ENCODE peak calls at places on chromosomes 4 and X, in five cellular contexts. S is tibial nerve, W is A549, L is ovary, H is stomach. P is an unnamed sample.

GRCh38 chr4:1595789-1596325 is 88.3 kb downstream of the FAM53A start:
- DNase-seq in H (no peak), S (no peak), L (no peak), W (no peak), P (no peak)

GRCh38 chrX:73206366-73206765 is 8.3 kb downstream of the NAP1L2 start:
- DNase-seq in H (no peak), L (no peak), W (no peak), S (no peak), P (no peak)

GRCh38 chr4:110518889-110519490 is 43.0 kb downstream of the ENPEP start:
- DNase-seq in W (peak), S (no peak), L (no peak), H (no peak), P (no peak)

GRCh38 chrX:46152756-46153155 is 392.5 kb downstream of the ZNF674 start:
- DNase-seq in H (no peak), L (no peak), W (no peak), S (no peak), P (no peak)

GRCh38 chr4:152094851-152095700 is 334.3 kb upstream of the GATB start:
- DNase-seq in S (no peak), H (no peak), L (no peak), W (no peak), P (no peak)

GRCh38 chr4:73021634-73022033 is 47.9 kb downstream of the COX18 start:
- DNase-seq in W (peak), S (no peak), L (no peak), H (no peak), P (no peak)

GRCh38 chr4:89110986-89111832 is at the start of gene TIGD2:
- DNase-seq in H (peak), L (peak), W (peak), S (peak), P (peak)

GRCh38 chr4:67558493-67558892 is at the start of gene STAP1:
- DNase-seq in H (no peak), L (no peak), W (no peak), S (no peak), P (no peak)

GRCh38 chr4:112058433-112058832 is 86.8 kb upstream of the FAM241A start:
- DNase-seq in S (no peak), H (no peak), L (no peak), W (no peak), P (peak)

GRCh38 chr4:142960134-142960533 is 114.0 kb upstream of the INPP4B start:
- DNase-seq in H (no peak), S (no peak), L (no peak), W (no peak), P (no peak)

GRCh38 chr4:73803213-73803612 is 33.3 kb upstream of the CXCL6 start:
- DNase-seq in H (no peak), S (no peak), L (no peak), W (no peak), P (no peak)

GRCh38 chrX:22141061-22141460 is 108.9 kb downstream of the PHEX start:
- DNase-seq in H (no peak), L (no peak), S (no peak), W (no peak), P (no peak)

GRCh38 chrX:68989865-68990606 is 161.2 kb downstream of the EFNB1 start:
- DNase-seq in L (no peak), H (peak), S (no peak), W (no peak), P (no peak)

GRCh38 chr4:73902038-73902637 is 32.9 kb downstream of the CXCL1 start:
- DNase-seq in S (no peak), H (no peak), W (no peak), L (no peak), P (no peak)

GRCh38 chr4:2071912-2072867 is 13.1 kb downstream of the NAT8L start:
- DNase-seq in L (no peak), S (no peak), H (no peak), W (no peak), P (no peak)

GRCh38 chr4:16256343-16256742 is 30.1 kb upstream of the TAPT1 start:
- DNase-seq in H (no peak), S (no peak), W (no peak), L (no peak), P (no peak)

GRCh38 chr4:133178960-133179359 is 29.9 kb downstream of the PCDH10 start:
- DNase-seq in S (no peak), W (no peak), L (no peak), H (no peak), P (no peak)
- H3K27ac ChIP-seq in S (no peak), W (no peak), L (peak), H (no peak), P (no peak)

GRCh38 chr4:145177906-145178538 is 2.4 kb downstream of the OTUD4 start:
- DNase-seq in W (peak), S (no peak), L (no peak), H (no peak), P (no peak)

GRCh38 chr4:145180298-145181090 is at the start of gene OTUD4:
- DNase-seq in S (peak), W (peak), H (peak), L (peak), P (peak)

GRCh38 chr4:145179201-145179860 is 1.1 kb downstream of the OTUD4 start:
- DNase-seq in L (peak), H (peak), S (peak), W (peak), P (no peak)

GRCh38 chr4:145177511-145177905 is 2.9 kb downstream of the OTUD4 start:
- DNase-seq in W (no peak), S (no peak), L (no peak), H (no peak), P (no peak)

DNA sequence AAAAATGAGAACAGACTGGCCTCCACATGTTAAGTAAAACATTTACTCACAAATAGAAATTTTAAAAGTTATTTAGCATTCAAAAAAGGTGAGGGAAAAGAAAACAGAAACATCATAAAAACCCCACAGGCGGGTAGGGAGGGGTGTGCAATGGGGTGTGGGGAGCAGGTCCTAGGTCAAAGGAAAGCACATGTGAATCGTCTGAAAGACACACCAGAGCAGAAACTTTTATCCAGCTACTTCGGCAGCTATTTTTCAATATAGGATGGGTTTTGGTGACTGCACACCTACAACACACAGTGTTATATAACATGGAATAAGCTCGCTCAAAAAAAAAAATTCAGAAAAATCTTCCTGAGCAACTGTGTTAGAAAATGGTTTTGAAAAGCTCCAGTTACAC is 1.6 kb downstream of the OTUD4 start:
- DNase-seq in H (no peak), W (no peak), L (no peak), S (no peak), P (no peak)
- H3K27ac ChIP-seq in H (peak), W (peak), L (peak), S (peak), P (peak)

DNA sequence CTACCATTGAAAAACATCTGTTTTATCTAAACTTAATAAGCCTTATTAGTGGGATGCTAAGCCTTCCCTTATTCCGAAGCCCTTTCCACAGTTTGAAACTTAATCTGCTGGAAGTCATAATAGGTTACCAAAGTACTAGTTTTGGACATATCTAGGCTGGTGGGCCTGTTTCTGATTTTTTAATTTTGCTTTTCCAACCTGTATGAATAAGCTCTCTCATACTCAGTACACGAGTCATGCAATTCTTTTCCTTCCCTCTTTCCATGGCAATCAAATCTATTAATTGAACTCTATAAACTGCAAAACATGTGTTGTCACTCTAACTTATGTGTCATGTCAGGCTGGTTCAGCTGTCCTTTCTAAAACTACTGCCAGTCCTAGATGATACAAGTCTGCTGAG is 91.0 kb downstream of the AMMECR1 start:
- DNase-seq in S (no peak), H (no peak), W (no peak), L (no peak), P (no peak)
- H3K27ac ChIP-seq in S (no peak), H (no peak), W (no peak), L (no peak), P (peak)

GRCh38 chr4:113116414-113117345 is 67.2 kb downstream of the ANK2 start:
- DNase-seq in L (peak), H (no peak), S (no peak), W (no peak), P (no peak)
- H3K27ac ChIP-seq in L (peak), H (no peak), S (no peak), W (no peak), P (no peak)

GRCh38 chr4:86967061-86967460 is 32.2 kb downstream of the AFF1 start:
- DNase-seq in H (no peak), L (no peak), S (no peak), W (no peak), P (no peak)

GRCh38 chr4:86967798-86968197 is 33.0 kb downstream of the AFF1 start:
- DNase-seq in L (no peak), H (no peak), W (no peak), S (no peak), P (no peak)

GRCh38 chr4:86963697-86964096 is 28.9 kb downstream of the AFF1 start:
- DNase-seq in S (no peak), L (no peak), W (peak), H (no peak), P (no peak)

GRCh38 chr4:86968477-86969015 is 33.7 kb downstream of the AFF1 start:
- DNase-seq in H (no peak), W (no peak), S (no peak), L (no peak), P (no peak)

DNA sequence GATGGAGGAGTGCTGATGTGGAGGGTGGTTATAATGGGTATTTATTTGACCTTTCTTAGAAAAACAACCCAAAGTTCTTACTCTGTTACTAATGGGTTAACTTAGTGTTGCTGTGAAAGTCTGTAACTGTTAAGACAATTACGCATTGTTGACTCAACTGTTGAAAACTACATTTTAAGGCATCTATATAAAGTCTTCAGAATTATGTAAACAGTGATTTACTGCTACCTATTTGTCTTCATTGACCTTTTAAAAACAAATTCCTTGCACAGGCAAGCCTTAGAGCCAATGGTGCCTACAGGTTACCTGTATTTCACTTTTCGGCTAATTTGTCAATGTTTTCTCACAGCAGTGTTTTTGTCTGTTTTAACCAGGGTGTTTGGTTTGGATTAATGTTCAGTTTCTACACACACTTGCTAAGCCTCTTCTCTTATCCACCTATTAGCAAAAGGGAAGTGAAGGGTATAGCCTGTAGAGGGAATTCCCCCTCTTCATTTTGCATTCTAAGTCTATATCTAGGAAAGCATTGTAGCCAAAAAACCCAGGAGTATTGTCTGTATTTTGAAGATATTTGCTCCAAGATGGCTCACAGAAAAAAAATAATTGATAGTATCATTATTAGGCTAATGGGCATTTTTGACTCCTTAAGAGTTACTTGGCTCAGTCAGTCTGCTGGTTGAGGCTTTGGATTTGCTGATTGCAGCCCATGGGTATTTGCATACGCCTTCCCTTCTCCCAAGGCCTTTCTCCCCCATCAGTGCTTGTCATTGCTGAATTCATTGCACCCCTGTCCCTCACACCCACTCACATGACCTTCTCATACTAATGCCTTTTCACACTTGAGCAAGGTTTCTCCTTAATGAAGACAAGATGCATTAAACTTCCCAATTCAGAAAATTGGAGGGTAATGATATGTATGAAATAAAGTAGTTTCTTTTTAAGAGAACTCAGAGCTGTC is 30.5 kb downstream of the AFF1 start:
- DNase-seq in H (no peak), L (no peak), S (no peak), W (no peak), P (no peak)
- H3K27ac ChIP-seq in H (no peak), L (no peak), S (no peak), W (no peak), P (no peak)

P was measured in epithelial cell of prostate.